ENCODE peak calls at places on chromosomes 12 and 14, in five cellular contexts. O, N, X, Z and M are unnamed samples.

GRCh38 chr12:92987846-92988621 is 58.9 kb upstream of the EEA1 start:
- DNase-seq in X (no peak), Z (peak; percentile 15), O (no peak), N (peak; percentile 89), M (no peak)

GRCh38 chr14:68616255-68616902 is 176.5 kb downstream of the ZFP36L1 start:
- DNase-seq in Z (no peak), O (no peak), N (peak; percentile 57), X (peak; percentile 56), M (peak; percentile 17)

GRCh38 chr12:65010437-65010836 is 110.7 kb downstream of the WIF1 start:
- DNase-seq in Z (no peak), N (no peak), O (no peak), X (no peak), M (no peak)

GRCh38 chr12:41286426-41286825 is 98.3 kb downstream of the PDZRN4 start:
- DNase-seq in O (no peak), N (no peak), X (peak; percentile 49), Z (no peak), M (peak; percentile 45)

GRCh38 chr12:131860472-131861260 is 32.5 kb downstream of the MMP17 start:
- DNase-seq in X (peak; percentile 99), O (no peak), N (no peak), Z (peak; percentile 38), M (peak; percentile 64)

GRCh38 chr12:81874166-81874565 is 115.0 kb upstream of the PPFIA2 start:
- DNase-seq in N (no peak), O (no peak), X (no peak), Z (no peak), M (no peak)

GRCh38 chr14:56650075-56650474 is 70.5 kb downstream of the TMEM260 start:
- DNase-seq in X (no peak), O (no peak), N (no peak), Z (no peak), M (no peak)

GRCh38 chr12:66164349-66164821 is 5.4 kb downstream of the TMBIM4 start:
- DNase-seq in Z (no peak), X (no peak), O (no peak), N (no peak), M (no peak)

GRCh38 chr14:25862068-25862467 is 735.8 kb downstream of the NOVA1 start:
- DNase-seq in Z (no peak), X (no peak), O (no peak), N (no peak), M (no peak)

GRCh38 chr12:53999596-54000104 is 311 bp upstream of the HOXC9 start:
- DNase-seq in O (peak; percentile 42), X (peak; percentile 92), N (no peak), Z (no peak), M (no peak)

GRCh38 chr12:122499991-122500684 is 594 bp downstream of the ZCCHC8 start:
- DNase-seq in Z (peak; percentile 41), X (peak; percentile 71), N (peak; percentile 77), O (peak; percentile 63), M (peak; percentile 59)

GRCh38 chr14:103710771-103711392 is 4.4 kb downstream of the XRCC3 start:
- DNase-seq in Z (no peak), N (no peak), X (no peak), O (no peak), M (no peak)

GRCh38 chr12:103930787-103931536 is 752 bp downstream of the HSP90B1 start:
- DNase-seq in N (peak; percentile 68), X (peak; percentile 42), O (peak; percentile 37), Z (peak; percentile 47), M (no peak)

GRCh38 chr12:104137175-104137901 is 672 bp downstream of the NFYB start:
- DNase-seq in N (peak; percentile 74), X (peak; percentile 48), O (peak; percentile 62), Z (peak; percentile 26), M (peak; percentile 41)

GRCh38 chr14:90655829-90656228 is 160.4 kb downstream of the TTC7B start:
- DNase-seq in Z (no peak), N (no peak), O (no peak), X (no peak), M (no peak)

GRCh38 chr12:20212658-20213387 is 155.5 kb upstream of the PDE3A start:
- DNase-seq in N (no peak), X (peak; percentile 98), Z (peak; percentile 89), O (peak; percentile 46), M (peak; percentile 96)

GRCh38 chr14:99181246-99181645 is 90.8 kb downstream of the BCL11B start:
- DNase-seq in Z (no peak), N (no peak), X (no peak), O (no peak), M (no peak)

GRCh38 chr14:52711666-52712065 is 4.7 kb downstream of the PSMC6 start:
- DNase-seq in N (no peak), X (no peak), Z (no peak), O (no peak), M (no peak)

GRCh38 chr12:28023156-28023887 is 50.8 kb upstream of the PTHLH start:
- DNase-seq in N (no peak), X (peak; percentile 87), Z (no peak), O (no peak), M (peak; percentile 98)

GRCh38 chr12:93502802-93503623 is 35.7 kb downstream of the MRPL42 start:
- DNase-seq in X (peak; percentile 52), N (peak; percentile 53), Z (peak; percentile 46), O (peak; percentile 37), M (peak; percentile 30)

GRCh38 chr14:92531151-92531873 is 17.7 kb downstream of the RIN3 start:
- DNase-seq in X (no peak), N (no peak), O (no peak), Z (no peak), M (no peak)

GRCh38 chr12:84091642-84092041 is 821.0 kb downstream of the SLC6A15 start:
- DNase-seq in X (no peak), Z (no peak), N (no peak), O (no peak), M (no peak)

GRCh38 chr12:103832048-103832798 is 8.8 kb downstream of the NT5DC3 start:
- DNase-seq in N (peak; percentile 17), X (no peak), O (no peak), Z (no peak), M (no peak)

GRCh38 chr12:46265734-46266133 is 3.1 kb downstream of the SLC38A1 start:
- DNase-seq in O (no peak), X (no peak), Z (no peak), N (no peak), M (no peak)

GRCh38 chr14:74955229-74955999 is at the start of gene PGF:
- DNase-seq in Z (peak; percentile 71), X (peak; percentile 30), N (no peak), O (peak; percentile 73), M (peak; percentile 44)

GRCh38 chr14:51004352-51004800 is 60.1 kb upstream of the PYGL start:
- DNase-seq in X (peak; percentile 73), N (no peak), O (no peak), Z (no peak), M (no peak)

GRCh38 chr14:93430319-93430801 is 379 bp upstream of the UNC79 start:
- DNase-seq in O (peak; percentile 85), N (no peak), Z (no peak), X (no peak), M (no peak)

GRCh38 chr14:44962573-44963528 is 861 bp downstream of the TOGARAM1 start:
- DNase-seq in N (peak; percentile 65), O (peak; percentile 48), Z (peak; percentile 58), X (peak; percentile 33), M (peak; percentile 24)

GRCh38 chr14:54175298-54175942 is 218.8 kb upstream of the BMP4 start:
- DNase-seq in O (peak; percentile 57), N (peak; percentile 65), X (peak; percentile 75), Z (peak; percentile 78), M (peak; percentile 68)

GRCh38 chr12:117119592-117120198 is 20.5 kb upstream of the TESC start:
- DNase-seq in O (no peak), N (peak; percentile 58), Z (no peak), X (peak; percentile 72), M (no peak)

GRCh38 chr14:93543766-93544165 is 113.0 kb downstream of the UNC79 start:
- DNase-seq in O (no peak), Z (no peak), X (peak; percentile 32), N (peak; percentile 38), M (peak; percentile 38)

GRCh38 chr12:132284071-132284492 is 45.3 kb downstream of the GALNT9 start:
- DNase-seq in Z (no peak), O (no peak), N (peak; percentile 4), X (peak; percentile 63), M (no peak)

GRCh38 chr14:99732436-99733220 is 48.5 kb downstream of the CYP46A1 start:
- DNase-seq in O (peak; percentile 13), X (no peak), N (no peak), Z (peak; percentile 9), M (no peak)

GRCh38 chr12:59119676-59120075 is 199.4 kb upstream of the LRIG3 start:
- DNase-seq in O (no peak), X (no peak), Z (no peak), N (no peak), M (peak; percentile 78)

GRCh38 chr12:12072064-12072760 is 1.5 kb downstream of the BCL2L14 start:
- DNase-seq in X (no peak), Z (no peak), O (no peak), N (no peak), M (no peak)
- TF ChIP-seq CTCF in X (no peak), Z (no peak), O (no peak), N (no peak), M (no peak)

GRCh38 chr14:76514599-76514998 is 138.7 kb downstream of the ESRRB start:
- DNase-seq in Z (no peak), X (peak; percentile 56), O (no peak), N (peak; percentile 3), M (peak; percentile 50)
- TF ChIP-seq CTCF in Z (peak; percentile 21), X (peak; percentile 35), O (no peak), N (peak; percentile 47), M (peak; percentile 57)

DNA sequence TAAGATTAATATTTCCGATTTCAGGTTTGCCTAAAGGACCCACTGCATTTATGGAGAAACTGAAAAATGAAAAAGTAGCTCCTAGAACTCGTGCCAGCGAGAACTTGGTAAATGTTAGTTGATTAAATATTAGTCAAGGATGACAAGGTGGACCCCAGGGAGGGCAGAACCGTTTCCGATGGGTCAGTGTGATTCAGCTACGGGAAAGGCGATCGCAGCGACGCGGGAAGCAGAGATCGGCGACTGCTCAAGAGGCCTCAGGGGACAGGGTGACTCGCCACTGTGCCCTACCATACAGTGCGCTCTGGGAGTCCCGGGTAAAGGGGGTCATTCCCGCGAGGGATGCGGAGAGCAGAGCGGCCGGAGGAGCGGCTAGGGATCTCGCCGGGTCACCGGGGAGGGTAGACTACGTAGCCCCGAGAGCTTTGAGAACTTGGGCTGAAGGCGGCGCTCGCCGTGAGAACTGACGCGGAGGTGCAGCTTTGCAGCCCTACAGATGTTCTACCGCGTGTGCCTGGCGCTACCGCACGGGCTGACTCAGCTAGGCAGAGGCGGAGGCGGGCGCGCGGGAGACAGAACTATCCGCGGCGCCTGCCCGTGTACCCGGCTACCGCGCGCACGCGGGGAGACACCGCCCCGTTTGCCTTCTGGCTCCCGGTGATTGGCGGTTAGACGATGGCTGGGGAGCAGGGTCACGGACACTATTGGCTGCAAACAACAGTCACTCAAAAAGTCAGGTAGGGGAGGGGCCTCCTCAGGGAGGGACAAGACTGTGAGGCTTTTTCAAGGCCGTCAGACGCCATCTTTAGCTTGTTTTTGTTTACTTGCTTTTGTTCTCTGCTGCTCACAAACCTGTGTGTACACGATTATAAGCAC is 3.2 kb downstream of the C14orf93 start:
- DNase-seq in Z (peak; percentile 98), X (peak; percentile 99), N (peak; percentile 98), O (peak; percentile 92), M (peak; percentile 94)
- TF ChIP-seq CTCF in Z (peak; percentile 32), X (peak; percentile 35), N (peak; percentile 47), O (no peak), M (peak; percentile 32)

GRCh38 chr12:68376901-68377300 is 44.7 kb upstream of the MDM1 start:
- DNase-seq in O (no peak), X (no peak), N (no peak), Z (no peak), M (no peak)
- TF ChIP-seq CTCF in O (no peak), X (no peak), N (no peak), Z (no peak), M (no peak)